ENCODE peak calls at places on chromosome 3, in four cellular contexts. U, S, A and N are unnamed samples.

GRCh38 chr3:15647629-15648167 is 46.2 kb downstream of the BTD start:
- DNase-seq in U (peak; percentile 91), S (peak; percentile 79), A (no peak), N (peak; percentile 49)

GRCh38 chr3:4492240-4493007 is 724 bp upstream of the ITPR1 start:
- DNase-seq in U (peak; percentile 87), S (peak; percentile 65), A (peak; percentile 39), N (peak; percentile 28)

GRCh38 chr3:133276594-133276993 is 123.3 kb upstream of the BFSP2 start:
- DNase-seq in U (no peak), S (no peak), A (no peak), N (no peak)

GRCh38 chr3:133386876-133387275 is 13.0 kb upstream of the BFSP2 start:
- DNase-seq in U (no peak), S (no peak), A (no peak), N (no peak)

GRCh38 chr3:8854656-8855055 is 85.2 kb upstream of the OXTR start:
- DNase-seq in U (no peak), S (no peak), A (no peak), N (no peak)

GRCh38 chr3:64972793-64973192 is 285.0 kb upstream of the ADAMTS9 start:
- DNase-seq in U (peak; percentile 14), S (no peak), A (no peak), N (no peak)

GRCh38 chr3:160758929-160759577 is 3.0 kb downstream of the PPM1L start:
- DNase-seq in U (no peak), S (no peak), A (no peak), N (peak; percentile 43)

GRCh38 chr3:52299247-52299657 is 11.6 kb downstream of the GLYCTK start:
- DNase-seq in U (no peak), S (no peak), A (no peak), N (no peak)

GRCh38 chr3:148971819-148972218 is 19.5 kb upstream of the GYG1 start:
- DNase-seq in U (peak; percentile 91), S (peak; percentile 51), A (peak; percentile 21), N (no peak)

GRCh38 chr3:127820221-127820870 is 2.0 kb downstream of the MGLL start:
- DNase-seq in U (peak; percentile 21), S (peak; percentile 72), A (no peak), N (no peak)

GRCh38 chr3:194852836-194853508 is 167.3 kb downstream of the FAM43A start:
- DNase-seq in U (no peak), S (no peak), A (no peak), N (no peak)

GRCh38 chr3:64079369-64080160 is 56.3 kb upstream of the PSMD6 start:
- DNase-seq in U (no peak), S (no peak), A (no peak), N (no peak)

GRCh38 chr3:18423401-18424212 is 1.5 kb downstream of the SATB1 start:
- DNase-seq in U (peak; percentile 69), S (peak; percentile 36), A (peak; percentile 66), N (peak; percentile 79)

GRCh38 chr3:97125902-97126499 is 311.6 kb downstream of the EPHA6 start:
- DNase-seq in U (no peak), S (no peak), A (no peak), N (no peak)

GRCh38 chr3:4977889-4978258 is 1.4 kb upstream of the BHLHE40 start:
- DNase-seq in U (no peak), S (no peak), A (no peak), N (peak; percentile 78)

GRCh38 chr3:189204467-189204866 is 32.7 kb downstream of the TPRG1 start:
- DNase-seq in U (no peak), S (no peak), A (no peak), N (no peak)

GRCh38 chr3:93843981-93844380 is 129.7 kb downstream of the PROS1 start:
- DNase-seq in U (peak; percentile 95), S (peak; percentile 98), A (no peak), N (no peak)

GRCh38 chr3:182027366-182027765 is 315.6 kb downstream of the SOX2 start:
- DNase-seq in U (no peak), S (no peak), A (no peak), N (no peak)